ENCODE peak calls at places on chromosome 20, in four cellular contexts. R is ascending aorta, P is foreskin fibroblast, H is left colon. G is an unnamed sample.

GRCh38 chr20:45783656-45784294 is 7.9 kb downstream of the WFDC3 start:
- DNase-seq in R (no peak), P (no peak), H (peak), G (peak)

GRCh38 chr20:50152394-50153152 is 950 bp downstream of the PEDS1 start:
- DNase-seq in R (no peak), P (no peak), H (peak), G (no peak)

GRCh38 chr20:48056218-48056617 is 270.9 kb upstream of the SULF2 start:
- DNase-seq in R (no peak), P (no peak), H (no peak), G (no peak)

GRCh38 chr20:38888059-38888831 is 38.0 kb upstream of the FAM83D start:
- DNase-seq in R (no peak), P (no peak), H (no peak), G (no peak)

GRCh38 chr20:51156041-51156795 is 133.3 kb upstream of the KCNG1 start:
- DNase-seq in R (no peak), P (peak), H (no peak), G (peak)

GRCh38 chr20:50930139-50931047 is 844 bp downstream of the ADNP start:
- DNase-seq in R (no peak), P (peak), H (peak), G (no peak)

GRCh38 chr20:49700411-49701185 is 13.1 kb downstream of the B4GALT5 start:
- DNase-seq in R (no peak), P (peak), H (no peak), G (no peak)

GRCh38 chr20:7790189-7790588 is 150.1 kb downstream of the HAO1 start:
- DNase-seq in R (no peak), P (peak), H (no peak), G (no peak)

GRCh38 chr20:9532069-9532809 is 17.8 kb downstream of the LAMP5 start:
- DNase-seq in R (no peak), P (peak), H (no peak), G (no peak)

GRCh38 chr20:47561603-47562583 is 60.2 kb downstream of the NCOA3 start:
- DNase-seq in R (no peak), P (no peak), H (no peak), G (no peak)

GRCh38 chr20:37007898-37008649 is 56.6 kb upstream of the SAMHD1 start:
- DNase-seq in R (no peak), P (peak), H (no peak), G (no peak)

GRCh38 chr20:35277531-35278395 is at the start of gene MMP24OS:
- DNase-seq in R (peak), P (peak), H (peak), G (peak)

GRCh38 chr20:23143098-23143497 is 57.0 kb upstream of the CD93 start:
- DNase-seq in R (peak), P (peak), H (no peak), G (peak)

GRCh38 chr20:25021336-25021735 is 28.8 kb upstream of the APMAP start:
- DNase-seq in R (no peak), P (no peak), H (no peak), G (no peak)

GRCh38 chr20:60269571-60270162 is 311.4 kb downstream of the CDH26 start:
- DNase-seq in R (no peak), P (peak), H (no peak), G (no peak)

GRCh38 chr20:39857188-39857587 is 831.8 kb downstream of the MAFB start:
- DNase-seq in R (no peak), P (no peak), H (no peak), G (no peak)

GRCh38 chr20:51135926-51136325 is 113.0 kb upstream of the KCNG1 start:
- DNase-seq in R (no peak), P (no peak), H (no peak), G (no peak)

GRCh38 chr20:45100563-45101245 is at the start of gene KCNS1:
- DNase-seq in R (no peak), P (peak), H (peak), G (peak)

GRCh38 chr20:35699914-35700624 is 864 bp downstream of the ROMO1 start:
- DNase-seq in R (no peak), P (no peak), H (no peak), G (no peak)

GRCh38 chr20:47326718-47327137 is 29.8 kb downstream of the ZMYND8 start:
- DNase-seq in R (no peak), P (peak), H (no peak), G (no peak)

GRCh38 chr20:41213150-41213820 is 75.9 kb downstream of the PLCG1 start:
- DNase-seq in R (no peak), P (peak), H (no peak), G (no peak)